ENCODE peak calls at places on chromosomes 3 and 15, in four cellular contexts. R is skeletal muscle cell; J is activated T-helper 1 cell treated with anti-CD3 and anti-CD28 coated beads, Interleukin-2, amount 50 U/mL, for 16 hours; N is GM13976. B is an unnamed sample.

GRCh38 chr15:72341361-72341760 is 21.4 kb upstream of the CELF6 start:
- DNase-seq in J (no peak), R (no peak), N (no peak), B (no peak)

GRCh38 chr15:69660658-69661405 is 208.2 kb downstream of the RPLP1 start:
- DNase-seq in J (no peak), N (no peak), R (no peak), B (no peak)

GRCh38 chr3:14369675-14370669 is 32.4 kb upstream of the SLC6A6 start:
- DNase-seq in R (no peak), N (no peak), J (no peak), B (no peak)

GRCh38 chr3:173869786-173870185 is 472.2 kb downstream of the NLGN1 start:
- DNase-seq in N (no peak), R (no peak), J (no peak), B (no peak)

GRCh38 chr3:149455366-149455765 is 19.1 kb upstream of the TM4SF4 start:
- DNase-seq in R (no peak), J (no peak), N (no peak), B (no peak)

GRCh38 chr15:80404057-80404718 is at the start of gene ARNT2:
- DNase-seq in R (no peak), N (peak), J (no peak), B (peak)

GRCh38 chr15:55909036-55909811 is 84.2 kb downstream of the NEDD4 start:
- DNase-seq in J (no peak), N (no peak), R (peak), B (no peak)

GRCh38 chr15:50864876-50865275 is 43.6 kb upstream of the AP4E1 start:
- DNase-seq in R (no peak), J (no peak), N (no peak), B (no peak)

GRCh38 chr3:125110016-125110875 is 54.4 kb upstream of the HEG1 start:
- DNase-seq in R (peak), J (no peak), N (no peak), B (no peak)

GRCh38 chr3:40690696-40691597 is 166.2 kb downstream of the ZNF621 start:
- DNase-seq in R (no peak), N (no peak), J (no peak), B (peak)

GRCh38 chr3:120299403-120299802 is 14.4 kb upstream of the GPR156 start:
- DNase-seq in R (no peak), J (no peak), N (no peak), B (no peak)

GRCh38 chr3:169658311-169658931 is 5.1 kb downstream of the MECOM start:
- DNase-seq in N (no peak), J (no peak), R (no peak), B (no peak)

GRCh38 chr15:49852756-49853155 is 231.9 kb downstream of the DTWD1 start:
- DNase-seq in R (no peak), J (no peak), N (no peak), B (no peak)

GRCh38 chr3:9401986-9402385 is 4.6 kb downstream of the SETD5 start:
- DNase-seq in R (no peak), J (no peak), N (no peak), B (no peak)

GRCh38 chr3:194472290-194472920 is 14.4 kb downstream of the ATP13A3 start:
- DNase-seq in R (peak), N (no peak), J (no peak), B (no peak)

GRCh38 chr3:67093315-67093714 is 95.2 kb downstream of the KBTBD8 start:
- DNase-seq in J (no peak), R (no peak), N (no peak), B (no peak)

GRCh38 chr3:39325223-39325622 is 4.3 kb upstream of the CCR8 start:
- DNase-seq in N (no peak), R (no peak), J (no peak), B (no peak)

GRCh38 chr3:142866841-142867631 is 21.8 kb downstream of the PCOLCE2 start:
- DNase-seq in J (no peak), R (no peak), N (no peak), B (no peak)

GRCh38 chr15:78636378-78636859 is 4.6 kb downstream of the CHRNB4 start:
- DNase-seq in N (no peak), R (no peak), J (no peak), B (no peak)

GRCh38 chr15:29208352-29208751 is 61.3 kb downstream of the NSMCE3 start:
- DNase-seq in N (no peak), J (no peak), R (no peak), B (no peak)

B was measured in uterus.